ENCODE peak calls at places on chromosome 16, in seven cellular contexts. J, K, R, O, U, A and L are unnamed samples. For H3K4me1, the result is how much of the 10 kb centered on the place peaks cover.

GRCh38 chr16:46842192-46842895 is 11.4 kb upstream of the C16orf87 start:
- DNase-seq in J (no peak), K (no peak), R (no peak), O (no peak), U (no peak), A (no peak), L (no peak)

GRCh38 chr16:67207857-67208524 is 9.1 kb downstream of the ELMO3 start:
- DNase-seq in J (no peak), K (peak), R (no peak), O (peak), U (no peak), A (no peak), L (no peak)

GRCh38 chr16:81567987-81568748 is 123.6 kb downstream of the CMIP start:
- DNase-seq in J (peak), K (peak), R (no peak), O (peak), U (no peak), A (peak), L (peak)

GRCh38 chr16:5432166-5432565 is 334.6 kb upstream of the EEF2KMT start:
- DNase-seq in J (no peak), K (peak), R (no peak), O (no peak), U (no peak), A (no peak), L (no peak)

GRCh38 chr16:78892925-78893324 is 707.6 kb downstream of the MAF start:
- DNase-seq in J (no peak), K (no peak), R (no peak), O (no peak), U (no peak), A (no peak), L (no peak)

GRCh38 chr16:30949655-30950515 is 1.0 kb downstream of the ORAI3 start:
- DNase-seq in J (peak), K (peak), R (peak), O (peak), U (peak), A (peak), L (peak)

GRCh38 chr16:15477802-15478201 is 43.4 kb downstream of the BMERB1 start:
- DNase-seq in J (no peak), K (no peak), R (no peak), O (no peak), U (no peak), A (no peak), L (no peak)

GRCh38 chr16:80463776-80464175 is 77.0 kb upstream of the DYNLRB2 start:
- DNase-seq in J (no peak), K (no peak), R (no peak), O (no peak), U (no peak), A (no peak), L (no peak)

GRCh38 chr16:85523602-85524364 is 89.3 kb upstream of the GSE1 start:
- DNase-seq in J (peak), K (no peak), R (peak), O (no peak), U (peak), A (peak), L (peak)

GRCh38 chr16:80085606-80086005 is 455.2 kb upstream of the DYNLRB2 start:
- DNase-seq in J (no peak), K (peak), R (no peak), O (no peak), U (no peak), A (no peak), L (no peak)

GRCh38 chr16:55116165-55116894 is 185.7 kb downstream of the IRX5 start:
- DNase-seq in J (no peak), K (no peak), R (no peak), O (no peak), U (no peak), A (no peak), L (no peak)

GRCh38 chr16:68645494-68646388 is 631 bp downstream of the CDH3 start:
- DNase-seq in J (no peak), K (no peak), R (no peak), O (no peak), U (no peak), A (peak), L (peak)

GRCh38 chr16:84821728-84822676 is 2.2 kb downstream of the CRISPLD2 start:
- DNase-seq in J (peak), K (peak), R (peak), O (no peak), U (peak), A (no peak), L (peak)

GRCh38 chr16:86534779-86535605 is 20.0 kb downstream of the MTHFSD start:
- DNase-seq in J (no peak), K (no peak), R (no peak), O (no peak), U (peak), A (no peak), L (no peak)

GRCh38 chr16:11056989-11057645 is 112.8 kb downstream of the CLEC16A start:
- DNase-seq in J (no peak), K (no peak), R (no peak), O (no peak), U (peak), A (no peak), L (no peak)

GRCh38 chr16:81889896-81890634 is 111.0 kb downstream of the PLCG2 start:
- DNase-seq in J (peak), K (peak), R (peak), O (peak), U (no peak), A (peak), L (no peak)

GRCh38 chr16:65662236-65662635 is 540.4 kb upstream of the CDH11 start:
- DNase-seq in J (no peak), K (no peak), R (no peak), O (no peak), U (no peak), A (no peak), L (no peak)

GRCh38 chr16:47037396-47037745 is 63.9 kb upstream of the DNAJA2 start:
- DNase-seq in J (peak), K (no peak), R (peak), O (peak), U (peak), A (peak), L (no peak)

GRCh38 chr16:86634290-86634689 is 55.9 kb downstream of the FOXL1 start:
- DNase-seq in J (no peak), K (peak), R (no peak), O (no peak), U (no peak), A (no peak), L (no peak)

GRCh38 chr16:86018487-86018886 is 119.5 kb downstream of the IRF8 start:
- DNase-seq in J (peak), K (no peak), R (peak), O (no peak), U (peak), A (no peak), L (peak)

GRCh38 chr16:19400709-19401108 is 17.0 kb upstream of the TMC5 start:
- DNase-seq in J (no peak), K (no peak), R (no peak), O (no peak), U (no peak), A (peak), L (no peak)

GRCh38 chr16:2954647-2955381 is 9.3 kb upstream of the KREMEN2 start:
- DNase-seq in J (no peak), K (no peak), R (no peak), O (no peak), U (no peak), A (no peak), L (peak)

GRCh38 chr16:66617728-66618127 is 13.2 kb downstream of the CMTM3 start:
- DNase-seq in J (no peak), K (no peak), R (no peak), O (no peak), U (no peak), A (no peak), L (no peak)

GRCh38 chr16:84585886-84586285 is 32.0 kb downstream of the COTL1 start:
- DNase-seq in J (no peak), K (no peak), R (no peak), O (peak), U (no peak), A (no peak), L (peak)

GRCh38 chr16:78648517-78648916 is 549.1 kb downstream of the WWOX start:
- DNase-seq in J (peak), K (no peak), R (no peak), O (no peak), U (no peak), A (no peak), L (peak)

GRCh38 chr16:54286330-54287017 is at the start of gene IRX3:
- DNase-seq in J (peak), K (peak), R (peak), O (peak), U (no peak), A (peak), L (peak)

GRCh38 chr16:3020247-3020603 is at the start of gene TNFRSF12A:
- DNase-seq in J (peak), K (peak), R (peak), O (peak), U (peak), A (peak), L (peak)

GRCh38 chr16:57303021-57303909 is 18.8 kb upstream of the PLLP start:
- DNase-seq in J (no peak), K (no peak), R (no peak), O (no peak), U (peak), A (no peak), L (no peak)

GRCh38 chr16:84245933-84246678 is 6.3 kb upstream of the KCNG4 start:
- DNase-seq in J (no peak), K (no peak), R (no peak), O (no peak), U (no peak), A (no peak), L (no peak)

GRCh38 chr16:70437017-70437581 is 1.8 kb downstream of the ST3GAL2 start:
- DNase-seq in J (no peak), K (no peak), R (no peak), O (no peak), U (no peak), A (no peak), L (no peak)

GRCh38 chr16:11359370-11359769 is 14.1 kb downstream of the RMI2 start:
- DNase-seq in J (no peak), K (peak), R (no peak), O (no peak), U (no peak), A (peak), L (no peak)

GRCh38 chr16:78297066-78297666 is 197.7 kb downstream of the WWOX start:
- DNase-seq in J (no peak), K (no peak), R (no peak), O (no peak), U (no peak), A (no peak), L (no peak)

GRCh38 chr16:26195225-26195624 is 503.5 kb downstream of the HS3ST4 start:
- DNase-seq in J (peak), K (no peak), R (no peak), O (no peak), U (no peak), A (no peak), L (no peak)

GRCh38 chr16:88531931-88532433 is 38.2 kb upstream of the ZC3H18 start:
- DNase-seq in J (no peak), K (no peak), R (no peak), O (no peak), U (no peak), A (no peak), L (peak)
- H3K4me1 ChIP-seq in J (under half), K (under half), R (under half), O (under half), U (under half), A (under half), L (under half)

GRCh38 chr16:73068546-73069401 is 20.8 kb upstream of the ZFHX3 start:
- DNase-seq in J (peak), K (peak), R (peak), O (peak), U (peak), A (peak), L (peak)
- H3K27ac ChIP-seq in J (peak), K (peak), R (peak), O (peak), U (peak), A (peak), L (peak)

GRCh38 chr16:25051446-25052160 is 36.4 kb upstream of the ARHGAP17 start:
- DNase-seq in J (no peak), K (peak), R (peak), O (peak), U (no peak), A (no peak), L (no peak)

GRCh38 chr16:25052161-25052511 is 37.0 kb upstream of the ARHGAP17 start:
- DNase-seq in J (no peak), K (no peak), R (no peak), O (no peak), U (no peak), A (peak), L (no peak)

GRCh38 chr16:25048146-25048618 is 33.0 kb upstream of the ARHGAP17 start:
- DNase-seq in J (no peak), K (no peak), R (no peak), O (no peak), U (no peak), A (no peak), L (no peak)

GRCh38 chr16:25052530-25052929 is 37.4 kb upstream of the ARHGAP17 start:
- DNase-seq in J (peak), K (no peak), R (peak), O (no peak), U (no peak), A (peak), L (peak)
- H3K4me3 ChIP-seq in J (no peak), K (peak), R (no peak), O (no peak), U (no peak), A (no peak), L (no peak)

GRCh38 chr16:50598936-50599361 is 50.8 kb downstream of the NKD1 start:
- DNase-seq in J (no peak), K (no peak), R (no peak), O (no peak), U (no peak), A (no peak), L (no peak)
- H3K4me1 ChIP-seq in J (under half), K (under half), R (under half), O (under half), U (under half), A (under half), L (under half)